ENCODE peak calls at places on chromosome 16, in six cellular contexts. Z is spleen, C is GM23338, T is HCT116, D is sigmoid colon, B is stomach. W is an unnamed sample.

GRCh38 chr16:69709456-69710084 is 16.8 kb downstream of the NQO1 start:
- DNase-seq in Z (no peak), C (peak; percentile 85), T (peak; percentile 52), D (no peak), B (no peak), W (no peak)

GRCh38 chr16:1981972-1982574 is 804 bp upstream of the NOXO1 start:
- DNase-seq in Z (no peak), C (no peak), T (no peak), D (no peak), B (no peak), W (no peak)

GRCh38 chr16:70438325-70438982 is 446 bp downstream of the ST3GAL2 start:
- DNase-seq in Z (peak; percentile 92), C (peak; percentile 34), T (no peak), D (no peak), B (no peak), W (no peak)

GRCh38 chr16:3112058-3112880 is at the start of gene ZNF205:
- DNase-seq in Z (peak; percentile 81), C (peak; percentile 93), T (no peak), D (peak; percentile 87), B (peak; percentile 79), W (no peak)

GRCh38 chr16:11007714-11008240 is 63.4 kb downstream of the CLEC16A start:
- DNase-seq in Z (no peak), C (peak; percentile 23), T (no peak), D (no peak), B (no peak), W (no peak)

GRCh38 chr16:8476824-8477223 is 113.5 kb downstream of the TMEM114 start:
- DNase-seq in Z (no peak), C (no peak), T (no peak), D (no peak), B (no peak), W (no peak)

GRCh38 chr16:3086596-3087242 is 12.4 kb downstream of the ZSCAN10 start:
- DNase-seq in Z (no peak), C (no peak), T (no peak), D (no peak), B (no peak), W (no peak)

GRCh38 chr16:87161822-87162676 is 155.1 kb downstream of the C16orf95 start:
- DNase-seq in Z (peak; percentile 38), C (no peak), T (no peak), D (no peak), B (no peak), W (no peak)

GRCh38 chr16:35447010-35447558 is 1987.7 kb downstream of the TP53TG3F start:
- DNase-seq in Z (no peak), C (no peak), T (no peak), D (no peak), B (no peak), W (no peak)

GRCh38 chr16:88069397-88070168 is 118.3 kb downstream of the BANP start:
- DNase-seq in Z (peak; percentile 93), C (no peak), T (no peak), D (peak; percentile 28), B (peak; percentile 45), W (no peak)

GRCh38 chr16:19823322-19823721 is 61.3 kb downstream of the GPRC5B start:
- DNase-seq in Z (no peak), C (no peak), T (no peak), D (no peak), B (no peak), W (no peak)

GRCh38 chr16:83878838-83879237 is 20.1 kb upstream of the MLYCD start:
- DNase-seq in Z (no peak), C (peak; percentile 81), T (peak; percentile 52), D (no peak), B (no peak), W (no peak)

GRCh38 chr16:65975049-65975708 is 391.3 kb upstream of the CDH5 start:
- DNase-seq in Z (no peak), C (peak; percentile 8), T (peak; percentile 16), D (no peak), B (no peak), W (no peak)

GRCh38 chr16:62041401-62041800 is 5.2 kb upstream of the CDH8 start:
- DNase-seq in Z (no peak), C (peak; percentile 79), T (no peak), D (no peak), B (no peak), W (no peak)

GRCh38 chr16:67258160-67258835 is 9.5 kb downstream of the SLC9A5 start:
- DNase-seq in Z (peak; percentile 86), C (no peak), T (no peak), D (peak; percentile 55), B (no peak), W (no peak)

GRCh38 chr16:2783581-2784375 is 3.6 kb downstream of the PRSS33 start:
- DNase-seq in Z (peak; percentile 53), C (no peak), T (no peak), D (peak; percentile 50), B (no peak), W (no peak)

GRCh38 chr16:3755249-3755648 is 37.9 kb upstream of the TRAP1 start:
- DNase-seq in Z (no peak), C (no peak), T (no peak), D (no peak), B (no peak), W (no peak)

GRCh38 chr16:66020642-66021041 is 345.8 kb upstream of the CDH5 start:
- DNase-seq in Z (no peak), C (no peak), T (no peak), D (no peak), B (no peak), W (no peak)

GRCh38 chr16:66422366-66422765 is 4.7 kb upstream of the BEAN1 start:
- DNase-seq in Z (no peak), C (no peak), T (no peak), D (peak; percentile 57), B (no peak), W (no peak)

GRCh38 chr16:89175280-89176146 is 4.0 kb downstream of the CDH15 start:
- DNase-seq in Z (no peak), C (no peak), T (no peak), D (no peak), B (no peak), W (no peak)
- TF ChIP-seq POLR2AphosphoS5 in Z (no peak), C (no peak), T (no peak), D (no peak), B (no peak), W (no peak)

GRCh38 chr16:71919033-71919432 is 23.7 kb downstream of the IST1 start:
- DNase-seq in Z (no peak), C (no peak), T (no peak), D (no peak), B (no peak), W (no peak)
- H3K4me1 ChIP-seq in Z (peaks cover 63% of the 10 kb centered on the region), C (no peaks in the 10 kb centered on the region), T (peaks cover 10% of the 10 kb centered on the region), D (peaks cover 53% of the 10 kb centered on the region), B (peaks cover 61% of the 10 kb centered on the region), W (peaks cover 31% of the 10 kb centered on the region)

GRCh38 chr16:79772028-79772427 is 171.5 kb upstream of the MAF start:
- DNase-seq in Z (no peak), C (no peak), T (no peak), D (no peak), B (no peak), W (no peak)
- TF ChIP-seq POLR2AphosphoS5 in Z (no peak), C (no peak), T (no peak), D (no peak), B (no peak), W (no peak)

DNA sequence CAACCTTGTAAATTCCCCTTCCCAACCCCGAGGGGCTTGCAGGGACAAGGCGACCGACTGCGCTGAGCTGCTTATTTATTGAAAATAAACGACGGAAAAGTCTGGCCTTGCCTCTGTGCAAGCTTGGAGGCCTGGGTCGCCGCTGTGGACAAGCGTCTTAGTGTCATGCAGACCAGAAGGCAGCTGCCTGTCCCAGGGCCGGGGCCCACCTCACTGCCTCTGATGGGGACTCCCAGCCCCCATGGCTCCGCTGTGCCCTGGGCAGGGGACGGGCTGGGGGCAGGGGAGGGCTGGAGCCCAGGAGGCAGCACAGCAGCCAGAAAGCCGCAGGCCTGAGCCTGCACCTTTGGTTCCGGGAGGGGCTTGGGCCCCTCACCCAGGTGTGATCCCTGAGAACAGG is 20.7 kb downstream of the RABEP2 start:
- DNase-seq in Z (no peak), C (no peak), T (no peak), D (no peak), B (no peak), W (no peak)
- H3K4me1 ChIP-seq in Z (peaks cover 6% of the 10 kb centered on the region), C (no peaks in the 10 kb centered on the region), T (no peaks in the 10 kb centered on the region), D (no peaks in the 10 kb centered on the region), B (no peaks in the 10 kb centered on the region), W (no peaks in the 10 kb centered on the region)

DNA sequence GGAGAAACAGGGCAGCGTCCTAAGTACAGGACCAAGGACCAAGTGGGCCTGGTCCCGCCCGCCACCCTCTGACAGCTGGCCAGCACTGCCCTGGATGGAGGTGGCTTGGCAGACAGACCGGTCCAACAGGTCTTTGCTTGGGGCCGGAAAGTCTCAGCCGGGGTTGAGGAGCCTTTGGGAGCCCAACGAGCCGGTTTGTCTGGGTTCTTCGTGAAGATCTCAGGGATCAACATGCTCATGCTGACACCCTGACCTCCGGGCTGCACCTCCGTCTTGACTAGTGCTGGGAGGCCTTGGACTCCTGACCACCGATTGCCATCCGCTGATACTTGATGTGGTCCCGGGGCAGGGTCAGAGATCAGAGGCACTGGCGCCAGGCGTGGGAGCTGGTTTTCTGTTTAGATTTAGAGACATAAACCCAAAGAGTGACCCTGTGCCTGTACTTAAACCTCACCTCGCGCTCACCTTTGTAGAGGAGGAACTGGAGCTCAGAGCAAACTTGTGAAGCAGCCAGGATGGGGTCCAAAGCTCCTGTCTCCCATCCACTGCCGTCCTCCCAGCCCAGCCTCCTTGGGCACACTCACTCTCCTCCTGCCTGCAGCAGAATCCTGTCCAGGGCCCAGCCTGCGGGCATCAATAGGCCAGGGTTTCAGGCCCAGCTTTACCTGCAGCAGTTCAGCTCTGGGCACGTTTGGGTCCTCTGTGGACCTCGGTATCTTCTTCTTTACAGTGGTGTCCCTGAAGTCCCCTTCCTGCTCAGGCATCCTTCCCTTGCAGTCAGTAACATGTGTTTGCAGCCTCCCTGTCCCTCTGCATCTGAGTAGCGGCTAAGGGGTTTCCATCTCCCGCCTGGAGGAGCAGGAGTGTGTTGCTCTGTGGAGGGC is 92.0 kb upstream of the GSE1 start:
- DNase-seq in Z (no peak), C (no peak), T (peak; percentile 56), D (peak; percentile 64), B (peak; percentile 97), W (no peak)
- TF ChIP-seq POLR2AphosphoS5 in Z (no peak), C (no peak), T (peak; percentile 54), D (no peak), B (peak; percentile 59), W (peak; percentile 43)

DNA sequence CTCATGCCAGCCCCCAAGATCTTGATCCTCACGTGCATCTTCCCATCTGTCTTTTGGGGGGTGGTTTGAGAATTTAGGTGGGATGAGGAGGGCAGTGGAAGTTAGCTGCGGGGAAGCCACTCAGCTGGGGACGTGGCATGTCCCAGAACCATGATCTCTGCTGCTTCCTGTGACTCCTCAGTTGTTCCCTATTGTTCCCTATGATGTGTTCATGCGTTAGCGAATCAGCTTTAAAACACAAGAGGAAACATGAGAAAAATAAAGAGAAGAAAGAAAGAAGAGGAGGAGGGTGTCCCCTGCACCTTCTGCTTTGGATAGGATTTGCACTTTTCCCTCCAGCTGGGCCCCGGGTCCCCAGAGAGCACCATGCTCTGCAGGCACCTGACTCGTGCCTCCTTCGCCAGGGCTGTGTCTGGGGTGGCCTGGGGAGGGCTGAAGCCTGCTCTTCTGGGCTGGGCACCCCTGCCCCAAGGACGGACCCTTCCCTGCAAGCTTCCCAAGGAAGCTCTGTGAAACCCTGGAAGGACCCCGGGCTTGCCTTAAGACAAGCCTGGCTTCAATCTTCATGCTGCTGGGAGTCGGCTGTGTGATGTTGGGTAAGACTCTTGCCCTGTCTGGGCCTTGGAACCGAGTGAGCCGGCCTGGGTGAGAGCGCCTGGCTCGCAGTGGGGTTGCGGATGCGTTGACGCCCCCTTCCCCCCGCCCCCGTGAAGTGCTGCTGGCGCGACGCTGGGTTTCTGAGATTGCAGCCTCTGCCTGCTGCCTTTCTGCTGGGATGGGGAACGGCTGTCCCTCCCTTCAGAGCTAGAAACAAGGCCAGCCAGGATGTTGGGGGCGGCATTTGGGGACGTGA is 62.8 kb upstream of the CIBAR2 start:
- DNase-seq in Z (no peak), C (no peak), T (no peak), D (no peak), B (no peak), W (no peak)
- H3K4me1 ChIP-seq in Z (peaks cover 78% of the 10 kb centered on the region), C (peaks cover 34% of the 10 kb centered on the region), T (peaks cover 52% of the 10 kb centered on the region), D (peaks cover 78% of the 10 kb centered on the region), B (peaks cover 77% of the 10 kb centered on the region), W (peaks cover 43% of the 10 kb centered on the region)

GRCh38 chr16:22335668-22336246 is 38.5 kb downstream of the POLR3E start:
- DNase-seq in Z (no peak), C (no peak), T (no peak), D (no peak), B (no peak), W (no peak)
- TF ChIP-seq POLR2AphosphoS5 in Z (peak; percentile 29), C (no peak), T (no peak), D (no peak), B (no peak), W (no peak)

W was measured in vagina.